ENCODE peak calls at places on chromosome 6, in seven cellular contexts. B, J, L, X, M, U and H are unnamed samples.

GRCh38 chr6:641225-641985 is 15.5 kb downstream of the HUS1B start:
- DNase-seq in B (no peak), J (no peak), L (no peak), X (no peak), M (no peak), U (no peak), H (no peak)

GRCh38 chr6:5990776-5991175 is 15.9 kb downstream of the NRN1 start:
- DNase-seq in B (no peak), J (no peak), L (no peak), X (no peak), M (no peak), U (no peak), H (no peak)

GRCh38 chr6:24484657-24485318 is 4.6 kb downstream of the GPLD1 start:
- DNase-seq in B (no peak), J (no peak), L (no peak), X (no peak), M (no peak), U (no peak), H (no peak)

GRCh38 chr6:53524455-53524815 is 20.5 kb downstream of the GCLC start:
- DNase-seq in B (no peak), J (no peak), L (no peak), X (no peak), M (no peak), U (no peak), H (peak)

GRCh38 chr6:65896140-65896539 is 189.1 kb upstream of the EYS start:
- DNase-seq in B (no peak), J (no peak), L (no peak), X (no peak), M (no peak), U (no peak), H (no peak)

GRCh38 chr6:2890981-2891767 is 11.9 kb downstream of the SERPINB9 start:
- DNase-seq in B (no peak), J (no peak), L (no peak), X (no peak), M (no peak), U (no peak), H (no peak)

GRCh38 chr6:66508433-66508832 is 801.4 kb upstream of the EYS start:
- DNase-seq in B (no peak), J (no peak), L (peak), X (no peak), M (no peak), U (no peak), H (peak)

GRCh38 chr6:121222656-121223055 is 111.6 kb downstream of the TBC1D32 start:
- DNase-seq in B (no peak), J (no peak), L (peak), X (no peak), M (no peak), U (no peak), H (peak)

GRCh38 chr6:42287756-42288155 is 70.1 kb upstream of the MRPS10 start:
- DNase-seq in B (no peak), J (no peak), L (no peak), X (no peak), M (no peak), U (no peak), H (no peak)

GRCh38 chr6:133240511-133241087 is 558 bp upstream of the EYA4 start:
- DNase-seq in B (no peak), J (no peak), L (no peak), X (peak), M (no peak), U (no peak), H (no peak)

GRCh38 chr6:108921547-108922331 is 73.5 kb downstream of the ARMC2 start:
- DNase-seq in B (peak), J (no peak), L (no peak), X (peak), M (no peak), U (no peak), H (no peak)

GRCh38 chr6:79612918-79613317 is 18.2 kb upstream of the SH3BGRL2 start:
- DNase-seq in B (no peak), J (no peak), L (no peak), X (no peak), M (no peak), U (no peak), H (no peak)

GRCh38 chr6:29916741-29917140 is 25.6 kb upstream of the HLA-A start:
- DNase-seq in B (no peak), J (no peak), L (no peak), X (no peak), M (no peak), U (no peak), H (no peak)

GRCh38 chr6:37624606-37625574 is 72.8 kb downstream of the MDGA1 start:
- DNase-seq in B (peak), J (no peak), L (no peak), X (peak), M (no peak), U (peak), H (peak)

GRCh38 chr6:84027340-84028183 is 6.0 kb upstream of the MRAP2 start:
- DNase-seq in B (peak), J (peak), L (no peak), X (no peak), M (no peak), U (peak), H (peak)

GRCh38 chr6:29953001-29953436 is 10.7 kb downstream of the HLA-A start:
- DNase-seq in B (peak), J (no peak), L (peak), X (no peak), M (no peak), U (no peak), H (peak)

GRCh38 chr6:14734416-14735340 is 511.2 kb upstream of the JARID2 start:
- DNase-seq in B (peak), J (no peak), L (no peak), X (no peak), M (no peak), U (peak), H (no peak)

GRCh38 chr6:85129881-85130280 is 320.0 kb upstream of the NT5E start:
- DNase-seq in B (no peak), J (no peak), L (no peak), X (no peak), M (no peak), U (no peak), H (no peak)

GRCh38 chr6:41780623-41781301 is at the start of gene PRICKLE4:
- DNase-seq in B (peak), J (peak), L (no peak), X (peak), M (no peak), U (peak), H (peak)

GRCh38 chr6:104409913-104410312 is 449.8 kb downstream of the HACE1 start:
- DNase-seq in B (no peak), J (no peak), L (no peak), X (no peak), M (no peak), U (no peak), H (no peak)

GRCh38 chr6:21780601-21781000 is 187.1 kb downstream of the SOX4 start:
- DNase-seq in B (no peak), J (no peak), L (no peak), X (no peak), M (no peak), U (no peak), H (no peak)

GRCh38 chr6:16832721-16833120 is 71.5 kb upstream of the ATXN1 start:
- DNase-seq in B (no peak), J (no peak), L (no peak), X (no peak), M (no peak), U (no peak), H (no peak)
- H3K27ac ChIP-seq in B (no peak), J (no peak), L (no peak), X (no peak), M (no peak), U (no peak), H (no peak)

DNA sequence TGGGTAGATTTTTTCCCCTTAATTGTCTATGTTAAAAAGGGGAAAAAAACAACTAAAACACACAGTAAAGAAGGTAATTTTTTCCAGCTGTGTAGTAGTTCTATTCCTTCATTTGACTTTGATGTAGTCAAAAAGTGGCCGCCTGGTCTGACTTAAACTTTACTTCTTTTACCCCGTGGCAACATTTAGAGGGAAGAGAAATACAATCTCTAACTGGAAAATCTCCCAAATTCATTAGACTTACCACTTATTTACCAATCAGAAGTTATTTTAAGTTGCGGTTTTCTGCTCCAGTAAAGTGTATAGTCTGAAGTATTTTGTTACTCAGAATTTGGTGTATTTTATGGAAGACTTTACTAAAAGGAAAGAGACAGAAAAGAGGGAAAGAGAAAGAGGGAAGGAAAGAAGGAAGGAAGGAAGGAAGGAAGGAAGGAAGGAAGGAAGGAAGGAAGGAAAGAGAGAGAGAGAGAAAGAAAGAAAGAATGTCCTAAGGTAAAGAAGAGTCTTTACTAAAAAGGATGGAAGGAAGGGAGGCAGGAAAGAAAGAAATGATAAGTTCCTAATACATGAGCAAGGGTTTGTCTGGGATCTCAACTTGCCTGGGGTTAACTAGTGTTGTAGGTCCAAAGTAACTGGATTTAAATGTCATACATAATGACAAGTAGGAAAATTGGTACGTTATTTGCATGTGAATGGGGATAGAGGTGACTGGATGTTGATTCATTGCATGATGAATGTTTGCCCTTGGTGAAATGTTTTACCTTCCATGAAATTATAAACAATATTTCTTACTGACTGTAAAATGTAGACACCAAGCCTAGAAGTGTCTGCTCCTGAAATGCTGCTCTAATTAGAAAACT is 135.1 kb downstream of the SAMD5 start:
- DNase-seq in B (no peak), J (no peak), L (no peak), X (no peak), M (no peak), U (no peak), H (no peak)
- H3K27ac ChIP-seq in B (no peak), J (no peak), L (no peak), X (no peak), M (no peak), U (peak), H (no peak)

DNA sequence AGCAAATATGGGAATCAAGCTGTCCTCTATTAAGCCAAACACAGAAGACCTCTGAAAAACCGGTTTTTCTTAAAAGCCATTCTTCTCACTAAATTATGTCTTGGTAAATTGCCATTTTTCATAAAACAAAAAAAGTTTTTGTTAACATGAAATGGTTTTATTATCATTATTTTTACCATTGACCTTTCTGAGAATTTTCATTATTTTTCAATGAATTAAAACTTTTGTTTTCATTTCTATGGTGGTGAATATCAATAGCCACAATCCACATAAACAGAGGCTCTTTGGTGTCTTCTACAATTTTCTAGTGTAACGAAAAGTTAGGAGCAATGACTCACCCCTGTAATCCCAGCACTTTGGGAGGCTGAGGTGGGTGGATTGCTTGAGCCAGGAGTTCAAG is 2.1 kb downstream of the SF3B5 start:
- DNase-seq in B (no peak), J (no peak), L (no peak), X (no peak), M (no peak), U (no peak), H (no peak)
- H3K27ac ChIP-seq in B (no peak), J (no peak), L (no peak), X (no peak), M (no peak), U (no peak), H (no peak)

GRCh38 chr6:129493396-129493902 is 216.5 kb downstream of the ARHGAP18 start:
- DNase-seq in B (no peak), J (no peak), L (no peak), X (no peak), M (no peak), U (peak), H (peak)
- H3K27ac ChIP-seq in B (no peak), J (no peak), L (peak), X (no peak), M (no peak), U (peak), H (peak)

GRCh38 chr6:134347141-134347540 is 29.2 kb upstream of the SGK1 start:
- DNase-seq in B (no peak), J (no peak), L (no peak), X (no peak), M (no peak), U (no peak), H (no peak)

GRCh38 chr6:134352786-134353480 is 35.0 kb upstream of the SGK1 start:
- DNase-seq in B (no peak), J (no peak), L (peak), X (no peak), M (no peak), U (no peak), H (no peak)

GRCh38 chr6:134345780-134346179 is 27.9 kb upstream of the SGK1 start:
- DNase-seq in B (no peak), J (no peak), L (no peak), X (peak), M (no peak), U (no peak), H (no peak)

GRCh38 chr6:134351615-134352474 is 33.9 kb upstream of the SGK1 start:
- DNase-seq in B (no peak), J (no peak), L (no peak), X (no peak), M (no peak), U (no peak), H (no peak)

GRCh38 chr6:134347916-134348805 is 30.2 kb upstream of the SGK1 start:
- DNase-seq in B (peak), J (peak), L (peak), X (peak), M (no peak), U (no peak), H (no peak)
- H3K27ac ChIP-seq in B (peak), J (no peak), L (peak), X (peak), M (no peak), U (no peak), H (no peak)

GRCh38 chr6:146915671-146916127 is 288.5 kb upstream of the STXBP5 start:
- DNase-seq in B (no peak), J (no peak), L (no peak), X (no peak), M (no peak), U (no peak), H (no peak)
- H3K27ac ChIP-seq in B (peak), J (peak), L (peak), X (no peak), M (no peak), U (no peak), H (peak)

DNA sequence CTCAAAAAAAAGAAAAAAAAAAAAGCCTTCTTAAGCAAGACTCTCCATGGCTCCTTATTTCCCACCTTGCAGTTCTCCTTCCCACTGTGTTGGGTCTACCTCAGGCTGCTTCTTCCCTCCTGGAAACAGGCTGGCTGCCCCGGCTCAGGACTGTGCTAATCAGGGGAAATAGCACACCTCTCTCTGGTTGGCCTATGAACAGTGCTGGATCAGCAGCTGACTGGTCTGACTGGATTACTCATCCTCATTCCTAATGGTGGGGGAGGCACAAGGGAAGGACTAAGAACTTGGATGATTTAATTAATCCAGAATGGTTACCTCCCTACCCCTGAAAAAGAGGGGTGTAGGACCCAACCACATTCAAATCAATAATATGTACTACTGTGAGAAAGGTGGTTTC is 3.9 kb upstream of the SRSF3 start:
- DNase-seq in B (no peak), J (peak), L (peak), X (no peak), M (no peak), U (peak), H (peak)
- H3K27ac ChIP-seq in B (no peak), J (no peak), L (peak), X (no peak), M (no peak), U (no peak), H (peak)

GRCh38 chr6:126117251-126117650 is 130.9 kb downstream of the TRMT11 start:
- DNase-seq in B (no peak), J (no peak), L (no peak), X (no peak), M (no peak), U (no peak), H (no peak)
- H3K27ac ChIP-seq in B (no peak), J (no peak), L (no peak), X (no peak), M (no peak), U (no peak), H (no peak)